ENCODE peak calls at places on chromosomes 2 and 18, in six cellular contexts. One of them, this sample, is unnamed.

GRCh38 chr2:160408575-160409291 is 84.9 kb downstream of the RBMS1 start:
- DNase-seq in adipocyte: no peak
- DNase-seq in CD4-positive, CD25-positive, alpha-beta regulatory T cell: no peak
- DNase-seq in CD4-positive, alpha-beta memory T cell: no peak
- DNase-seq in cardiac fibroblast: no peak
- DNase-seq in HEK293T: no peak
- DNase-seq in this sample: no peak

GRCh38 chr2:241666627-241667400 is 19.8 kb downstream of the DTYMK start:
- DNase-seq in adipocyte: no peak
- DNase-seq in CD4-positive, CD25-positive, alpha-beta regulatory T cell: no peak
- DNase-seq in CD4-positive, alpha-beta memory T cell: no peak
- DNase-seq in cardiac fibroblast: no peak
- DNase-seq in HEK293T: no peak
- DNase-seq in this sample: no peak

GRCh38 chr2:239903803-239904202 is 121.3 kb downstream of the NDUFA10 start:
- DNase-seq in adipocyte: no peak
- DNase-seq in CD4-positive, CD25-positive, alpha-beta regulatory T cell: no peak
- DNase-seq in CD4-positive, alpha-beta memory T cell: no peak
- DNase-seq in cardiac fibroblast: no peak
- DNase-seq in HEK293T: no peak
- DNase-seq in this sample: no peak

GRCh38 chr2:239869272-239870155 is 155.6 kb downstream of the NDUFA10 start:
- DNase-seq in adipocyte: no peak
- DNase-seq in CD4-positive, CD25-positive, alpha-beta regulatory T cell: no peak
- DNase-seq in CD4-positive, alpha-beta memory T cell: no peak
- DNase-seq in cardiac fibroblast: no peak
- DNase-seq in HEK293T: no peak
- DNase-seq in this sample: no peak

GRCh38 chr2:73104933-73105332 is 7.8 kb downstream of the RAB11FIP5 start:
- DNase-seq in adipocyte: no peak
- DNase-seq in CD4-positive, CD25-positive, alpha-beta regulatory T cell: no peak
- DNase-seq in CD4-positive, alpha-beta memory T cell: no peak
- DNase-seq in cardiac fibroblast: no peak
- DNase-seq in HEK293T: no peak
- DNase-seq in this sample: no peak

GRCh38 chr2:236646871-236647270 is 77.2 kb downstream of the ACKR3 start:
- DNase-seq in adipocyte: no peak
- DNase-seq in CD4-positive, CD25-positive, alpha-beta regulatory T cell: no peak
- DNase-seq in CD4-positive, alpha-beta memory T cell: no peak
- DNase-seq in cardiac fibroblast: no peak
- DNase-seq in HEK293T: no peak
- DNase-seq in this sample: no peak

GRCh38 chr2:43576983-43577892 is 18.6 kb downstream of the THADA start:
- DNase-seq in adipocyte: peak
- DNase-seq in CD4-positive, CD25-positive, alpha-beta regulatory T cell: peak
- DNase-seq in CD4-positive, alpha-beta memory T cell: no peak
- DNase-seq in cardiac fibroblast: peak
- DNase-seq in HEK293T: peak
- DNase-seq in this sample: peak

GRCh38 chr2:174325932-174326879 is 8.5 kb upstream of the SP9 start:
- DNase-seq in adipocyte: peak
- DNase-seq in CD4-positive, CD25-positive, alpha-beta regulatory T cell: no peak
- DNase-seq in CD4-positive, alpha-beta memory T cell: no peak
- DNase-seq in cardiac fibroblast: peak
- DNase-seq in HEK293T: no peak
- DNase-seq in this sample: peak

GRCh38 chr2:62197017-62197586 is 1.2 kb downstream of the B3GNT2 start:
- DNase-seq in adipocyte: peak
- DNase-seq in CD4-positive, CD25-positive, alpha-beta regulatory T cell: peak
- DNase-seq in CD4-positive, alpha-beta memory T cell: peak
- DNase-seq in cardiac fibroblast: no peak
- DNase-seq in HEK293T: peak
- DNase-seq in this sample: no peak

GRCh38 chr2:9650119-9650821 is 19.5 kb upstream of the YWHAQ start:
- DNase-seq in adipocyte: no peak
- DNase-seq in CD4-positive, CD25-positive, alpha-beta regulatory T cell: no peak
- DNase-seq in CD4-positive, alpha-beta memory T cell: no peak
- DNase-seq in cardiac fibroblast: no peak
- DNase-seq in HEK293T: no peak
- DNase-seq in this sample: no peak

GRCh38 chr2:181683518-181684453 is 3.5 kb upstream of the NEUROD1 start:
- DNase-seq in adipocyte: peak
- DNase-seq in CD4-positive, CD25-positive, alpha-beta regulatory T cell: no peak
- DNase-seq in CD4-positive, alpha-beta memory T cell: no peak
- DNase-seq in cardiac fibroblast: peak
- DNase-seq in HEK293T: peak
- DNase-seq in this sample: no peak

GRCh38 chr2:133413863-133414262 is 154.4 kb downstream of the NCKAP5 start:
- DNase-seq in adipocyte: no peak
- DNase-seq in CD4-positive, CD25-positive, alpha-beta regulatory T cell: no peak
- DNase-seq in CD4-positive, alpha-beta memory T cell: no peak
- DNase-seq in cardiac fibroblast: no peak
- DNase-seq in HEK293T: no peak
- DNase-seq in this sample: no peak

GRCh38 chr18:23498877-23499570 is 4.3 kb upstream of the RMC1 start:
- DNase-seq in adipocyte: peak
- DNase-seq in CD4-positive, CD25-positive, alpha-beta regulatory T cell: peak
- DNase-seq in CD4-positive, alpha-beta memory T cell: peak
- DNase-seq in cardiac fibroblast: peak
- DNase-seq in HEK293T: peak
- DNase-seq in this sample: no peak

GRCh38 chr2:103132536-103133217 is 370.8 kb downstream of the TMEM182 start:
- DNase-seq in adipocyte: no peak
- DNase-seq in CD4-positive, CD25-positive, alpha-beta regulatory T cell: no peak
- DNase-seq in CD4-positive, alpha-beta memory T cell: peak
- DNase-seq in cardiac fibroblast: no peak
- DNase-seq in HEK293T: no peak
- DNase-seq in this sample: no peak

GRCh38 chr2:9347411-9347853 is 75.9 kb downstream of the ITGB1BP1 start:
- DNase-seq in adipocyte: peak
- DNase-seq in CD4-positive, CD25-positive, alpha-beta regulatory T cell: no peak
- DNase-seq in CD4-positive, alpha-beta memory T cell: no peak
- DNase-seq in cardiac fibroblast: peak
- DNase-seq in HEK293T: no peak
- DNase-seq in this sample: peak

GRCh38 chr2:237475704-237476107 is 11.3 kb upstream of the MLPH start:
- DNase-seq in adipocyte: peak
- DNase-seq in CD4-positive, CD25-positive, alpha-beta regulatory T cell: no peak
- DNase-seq in CD4-positive, alpha-beta memory T cell: no peak
- DNase-seq in cardiac fibroblast: peak
- DNase-seq in HEK293T: no peak
- DNase-seq in this sample: no peak

GRCh38 chr18:15005313-15006130 is 257.6 kb downstream of the ANKRD30B start:
- DNase-seq in adipocyte: no peak
- DNase-seq in CD4-positive, CD25-positive, alpha-beta regulatory T cell: no peak
- DNase-seq in CD4-positive, alpha-beta memory T cell: no peak
- DNase-seq in cardiac fibroblast: no peak
- DNase-seq in HEK293T: no peak
- DNase-seq in this sample: no peak

GRCh38 chr18:3449702-3450357 is at the start of gene TGIF1:
- DNase-seq in adipocyte: peak
- DNase-seq in CD4-positive, CD25-positive, alpha-beta regulatory T cell: no peak
- DNase-seq in CD4-positive, alpha-beta memory T cell: peak
- DNase-seq in cardiac fibroblast: peak
- DNase-seq in HEK293T: peak
- DNase-seq in this sample: peak

GRCh38 chr2:69026026-69026425 is 13.0 kb downstream of the ANTXR1 start:
- DNase-seq in adipocyte: peak
- DNase-seq in CD4-positive, CD25-positive, alpha-beta regulatory T cell: no peak
- DNase-seq in CD4-positive, alpha-beta memory T cell: no peak
- DNase-seq in cardiac fibroblast: peak
- DNase-seq in HEK293T: peak
- DNase-seq in this sample: no peak

GRCh38 chr2:60966465-60967405 is 50.8 kb upstream of the PEX13 start:
- DNase-seq in adipocyte: no peak
- DNase-seq in CD4-positive, CD25-positive, alpha-beta regulatory T cell: peak
- DNase-seq in CD4-positive, alpha-beta memory T cell: no peak
- DNase-seq in cardiac fibroblast: no peak
- DNase-seq in HEK293T: no peak
- DNase-seq in this sample: no peak

This sample was measured in GM04504.